ENCODE peak calls at places on chromosomes 7 and 10, in five cellular contexts. G, I, E, Q and Y are unnamed samples.

GRCh38 chr10:58351616-58352578 is 17.1 kb downstream of the UBE2D1 start:
- DNase-seq in Q (no peak), E (no peak), G (no peak), I (no peak), Y (no peak)

GRCh38 chr10:4051408-4052151 is 266.6 kb upstream of the KLF6 start:
- DNase-seq in G (no peak), E (no peak), Q (no peak), I (no peak), Y (no peak)

GRCh38 chr10:101694056-101694673 is 805 bp downstream of the FBXW4 start:
- DNase-seq in Q (peak), E (peak), G (peak), I (peak), Y (peak)

GRCh38 chr10:61842755-61843497 is 58.6 kb upstream of the ARID5B start:
- DNase-seq in G (no peak), E (no peak), I (no peak), Q (peak), Y (no peak)

GRCh38 chr7:130227883-130228575 is 20.4 kb downstream of the SSMEM1 start:
- DNase-seq in G (no peak), E (no peak), I (no peak), Q (no peak), Y (no peak)

GRCh38 chr7:26293569-26294308 is 2.1 kb downstream of the SNX10 start:
- DNase-seq in E (no peak), Q (no peak), G (peak), I (no peak), Y (peak)

GRCh38 chr10:31133251-31133627 is 101.6 kb upstream of the ZNF438 start:
- DNase-seq in G (no peak), I (no peak), Q (no peak), E (no peak), Y (no peak)

GRCh38 chr7:131225619-131226101 is 102.0 kb upstream of the MKLN1 start:
- DNase-seq in E (no peak), G (no peak), I (peak), Q (peak), Y (no peak)

GRCh38 chr7:151689196-151689971 is 169.7 kb upstream of the RHEB start:
- DNase-seq in E (peak), G (no peak), Q (no peak), I (no peak), Y (no peak)

GRCh38 chr10:82982110-82982608 is 1107.2 kb downstream of the NRG3 start:
- DNase-seq in Q (peak), I (no peak), G (no peak), E (no peak), Y (no peak)

GRCh38 chr7:87628780-87629569 is 777 bp downstream of the RUNDC3B start:
- DNase-seq in I (peak), Q (peak), E (no peak), G (no peak), Y (no peak)

GRCh38 chr10:119235381-119235780 is 28.0 kb downstream of the GRK5 start:
- DNase-seq in Q (peak), G (no peak), I (no peak), E (no peak), Y (no peak)

GRCh38 chr10:124740374-124741280 is 3.6 kb downstream of the FAM53B start:
- DNase-seq in Q (no peak), E (no peak), I (peak), G (peak), Y (no peak)

GRCh38 chr7:36448781-36449379 is 59.2 kb downstream of the ANLN start:
- DNase-seq in E (no peak), G (no peak), I (no peak), Q (peak), Y (no peak)

GRCh38 chr7:99170730-99171074 is 26.8 kb upstream of the SMURF1 start:
- DNase-seq in G (no peak), E (no peak), Q (no peak), I (no peak), Y (no peak)

GRCh38 chr7:2736411-2736914 is 48.5 kb downstream of the AMZ1 start:
- DNase-seq in Q (no peak), I (no peak), G (no peak), E (no peak), Y (no peak)

GRCh38 chr7:127377425-127377824 is 15.1 kb downstream of the ZNF800 start:
- DNase-seq in E (no peak), G (no peak), Q (no peak), I (no peak), Y (no peak)

GRCh38 chr7:151768805-151769188 is 108.1 kb downstream of the PRKAG2 start:
- DNase-seq in I (no peak), G (peak), E (no peak), Q (no peak), Y (no peak)

GRCh38 chr10:77819210-77820140 is 107.1 kb downstream of the DLG5 start:
- DNase-seq in I (no peak), G (no peak), Q (no peak), E (no peak), Y (no peak)

GRCh38 chr7:143002106-143002505 is 24.8 kb downstream of the OR9A2 start:
- DNase-seq in G (no peak), Q (no peak), I (no peak), E (no peak), Y (no peak)

GRCh38 chr7:148148456-148148855 is 442.1 kb upstream of the C7orf33 start:
- DNase-seq in Q (no peak), G (no peak), I (peak), E (no peak), Y (no peak)

GRCh38 chr10:124524991-124525653 is 63.5 kb downstream of the LHPP start:
- DNase-seq in G (no peak), E (no peak), Q (no peak), I (no peak), Y (no peak)

GRCh38 chr7:13117103-13117502 is 429.7 kb downstream of the ARL4A start:
- DNase-seq in E (no peak), Q (peak), I (no peak), G (no peak), Y (no peak)

GRCh38 chr7:49773082-49773938 is at the start of gene VWC2:
- DNase-seq in I (no peak), E (no peak), G (no peak), Q (no peak), Y (no peak)

GRCh38 chr10:50406457-50407076 is 155.3 kb upstream of the ASAH2 start:
- DNase-seq in G (no peak), E (no peak), Q (no peak), I (no peak), Y (no peak)